ENCODE peak calls at places on chromosomes 13 and 19, in six cellular contexts. Q is left lung, E is uterus, U is cardiac muscle cell, X is tibial artery, S is neural progenitor cell. G is an unnamed sample. For H3K4me1, the result is how much of the 10 kb centered on the place peaks cover.

GRCh38 chr13:40982772-40983171 is 36.3 kb downstream of the ELF1 start:
- DNase-seq in Q (no peak), E (no peak), U (peak), X (peak), S (no peak), G (no peak)

GRCh38 chr13:26971990-26972888 is 199.4 kb downstream of the USP12 start:
- DNase-seq in Q (no peak), E (no peak), U (peak), X (no peak), S (peak), G (no peak)

GRCh38 chr13:26011996-26012688 is 39.7 kb downstream of the SHISA2 start:
- DNase-seq in Q (no peak), E (no peak), U (no peak), X (no peak), S (no peak), G (no peak)

GRCh38 chr19:56085571-56086275 is 35.4 kb downstream of the ZNF787 start:
- DNase-seq in Q (no peak), E (no peak), U (no peak), X (no peak), S (no peak), G (no peak)

GRCh38 chr19:42246143-42246868 is 3.9 kb upstream of the GSK3A start:
- DNase-seq in Q (no peak), E (peak), U (peak), X (peak), S (peak), G (peak)

GRCh38 chr13:98977568-98978270 is at the start of gene DOCK9:
- DNase-seq in Q (peak), E (peak), U (peak), X (peak), S (peak), G (no peak)

GRCh38 chr13:99984463-99985242 is 3.1 kb downstream of the ZIC2 start:
- DNase-seq in Q (no peak), E (no peak), U (no peak), X (no peak), S (peak), G (no peak)

GRCh38 chr19:9986787-9987281 is 23.5 kb downstream of the COL5A3 start:
- DNase-seq in Q (no peak), E (peak), U (no peak), X (peak), S (peak), G (peak)

GRCh38 chr19:35318679-35319448 is 10.1 kb upstream of the CD22 start:
- DNase-seq in Q (peak), E (peak), U (no peak), X (peak), S (no peak), G (peak)

GRCh38 chr13:52405767-52406494 is at the start of gene THSD1:
- DNase-seq in Q (peak), E (peak), U (no peak), X (peak), S (peak), G (no peak)

GRCh38 chr19:40671404-40671803 is 19.0 kb downstream of the NUMBL start:
- DNase-seq in Q (no peak), E (no peak), U (no peak), X (no peak), S (no peak), G (no peak)

GRCh38 chr19:33841685-33842084 is 45.0 kb downstream of the KCTD15 start:
- DNase-seq in Q (no peak), E (no peak), U (no peak), X (no peak), S (no peak), G (no peak)

GRCh38 chr19:35767288-35768081 is 7.9 kb upstream of the ARHGAP33 start:
- DNase-seq in Q (no peak), E (no peak), U (peak), X (no peak), S (peak), G (no peak)

GRCh38 chr13:59960683-59961082 is 203.0 kb downstream of the DIAPH3 start:
- DNase-seq in Q (no peak), E (no peak), U (no peak), X (no peak), S (no peak), G (no peak)

GRCh38 chr13:51734786-51735185 is 69.2 kb downstream of the DHRS12 start:
- DNase-seq in Q (no peak), E (no peak), U (no peak), X (no peak), S (no peak), G (no peak)

GRCh38 chr19:37563518-37563917 is 31.1 kb downstream of the ZNF571 start:
- DNase-seq in Q (no peak), E (no peak), U (no peak), X (no peak), S (no peak), G (no peak)

GRCh38 chr13:73168993-73169401 is 110.2 kb downstream of the KLF5 start:
- DNase-seq in Q (no peak), E (no peak), U (no peak), X (no peak), S (no peak), G (no peak)

GRCh38 chr13:110353339-110353977 is 46.4 kb downstream of the COL4A2 start:
- DNase-seq in Q (no peak), E (no peak), U (no peak), X (no peak), S (no peak), G (no peak)

GRCh38 chr13:44651209-44651608 is 75.1 kb upstream of the TSC22D1 start:
- DNase-seq in Q (no peak), E (no peak), U (no peak), X (no peak), S (no peak), G (no peak)

GRCh38 chr19:29687897-29688728 is 22.9 kb downstream of the PLEKHF1 start:
- DNase-seq in Q (peak), E (no peak), U (no peak), X (no peak), S (no peak), G (no peak)

GRCh38 chr19:31383553-31383952 is 34.3 kb upstream of the TSHZ3 start:
- DNase-seq in Q (no peak), E (no peak), U (no peak), X (no peak), S (no peak), G (no peak)

GRCh38 chr19:55402509-55402908 is 5.1 kb downstream of the UBE2S start:
- DNase-seq in Q (no peak), E (no peak), U (no peak), X (no peak), S (no peak), G (no peak)

GRCh38 chr13:25406377-25406776 is 34.6 kb downstream of the ATP8A2 start:
- DNase-seq in Q (no peak), E (no peak), U (no peak), X (no peak), S (peak), G (no peak)

GRCh38 chr19:16605552-16605951 is 22.5 kb downstream of the MED26 start:
- DNase-seq in Q (no peak), E (no peak), U (no peak), X (no peak), S (no peak), G (no peak)

GRCh38 chr13:99774644-99775043 is 196.9 kb downstream of the ZIC5 start:
- DNase-seq in Q (no peak), E (no peak), U (no peak), X (no peak), S (no peak), G (no peak)

GRCh38 chr13:30290812-30291436 is 16.4 kb downstream of the KATNAL1 start:
- DNase-seq in Q (no peak), E (no peak), U (no peak), X (no peak), S (no peak), G (no peak)

GRCh38 chr13:32019612-32020233 is 11.9 kb upstream of the FRY start:
- DNase-seq in Q (no peak), E (peak), U (peak), X (no peak), S (peak), G (no peak)

GRCh38 chr13:93218583-93218982 is 8.0 kb upstream of the GPC6 start:
- DNase-seq in Q (no peak), E (no peak), U (no peak), X (no peak), S (no peak), G (no peak)

GRCh38 chr13:23159587-23160240 is 21.1 kb upstream of the SGCG start:
- DNase-seq in Q (no peak), E (no peak), U (no peak), X (no peak), S (peak), G (no peak)

GRCh38 chr13:33868343-33868994 is 50.5 kb downstream of the RFC3 start:
- DNase-seq in Q (no peak), E (no peak), U (no peak), X (no peak), S (no peak), G (no peak)

GRCh38 chr19:13040916-13041292 is 45.6 kb downstream of the NFIX start:
- DNase-seq in Q (no peak), E (no peak), U (no peak), X (no peak), S (no peak), G (no peak)

GRCh38 chr19:14061081-14061749 is 661 bp downstream of the PALM3 start:
- DNase-seq in Q (no peak), E (no peak), U (no peak), X (no peak), S (no peak), G (no peak)

GRCh38 chr13:46562152-46562551 is 9.2 kb downstream of the LRCH1 start:
- DNase-seq in Q (no peak), E (no peak), U (no peak), X (no peak), S (no peak), G (no peak)

GRCh38 chr19:4801085-4801619 is 9.6 kb downstream of the FEM1A start:
- DNase-seq in Q (no peak), E (no peak), U (no peak), X (no peak), S (no peak), G (no peak)

GRCh38 chr13:41543664-41544300 is 86.4 kb downstream of the RGCC start:
- DNase-seq in Q (no peak), E (no peak), U (no peak), X (no peak), S (no peak), G (no peak)

GRCh38 chr13:50866817-50867640 is 23.5 kb upstream of the DLEU7 start:
- DNase-seq in Q (no peak), E (no peak), U (no peak), X (no peak), S (no peak), G (no peak)

GRCh38 chr13:39565036-39565949 is 37.7 kb downstream of the LHFPL6 start:
- DNase-seq in Q (no peak), E (peak), U (no peak), X (no peak), S (peak), G (no peak)

GRCh38 chr19:38032951-38033350 is 125.9 kb downstream of the SIPA1L3 start:
- DNase-seq in Q (no peak), E (no peak), U (no peak), X (no peak), S (no peak), G (no peak)

DNA sequence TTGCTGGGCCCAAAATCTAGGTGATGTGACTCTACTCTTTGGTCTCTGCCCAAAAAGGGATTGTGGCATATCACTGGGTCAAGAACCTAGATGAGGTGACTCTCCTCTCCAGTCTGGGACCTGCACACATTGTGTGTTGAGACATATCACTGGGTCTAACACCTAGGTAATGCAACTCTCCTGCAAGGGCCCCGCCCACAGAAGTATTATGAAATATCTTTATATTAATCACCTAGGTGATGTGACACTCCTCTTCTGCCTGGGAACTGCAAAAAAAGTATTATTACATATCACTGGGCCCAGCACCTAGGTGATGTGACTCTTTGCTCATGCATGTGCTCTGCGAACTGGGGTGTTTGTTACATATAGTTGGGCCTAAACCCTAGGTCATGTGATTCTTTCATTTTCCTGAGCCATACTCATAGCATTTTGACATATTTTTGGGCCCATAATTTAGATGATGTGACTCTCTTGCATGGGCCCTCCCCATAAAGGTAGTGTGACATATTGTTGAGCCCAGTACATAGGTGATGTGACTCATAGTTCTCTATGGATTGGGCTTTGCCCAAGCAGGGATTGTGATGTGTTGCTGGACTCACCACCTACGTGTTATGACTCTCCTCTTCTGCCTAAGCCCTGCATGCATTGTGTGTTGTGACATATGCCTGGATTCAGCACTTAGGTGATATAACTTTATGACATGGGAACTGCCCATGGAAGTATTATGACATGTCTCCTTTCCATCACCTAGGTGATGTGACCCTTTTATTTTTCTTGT is 11.2 kb upstream of the ZNF681 start:
- DNase-seq in Q (no peak), E (no peak), U (no peak), X (no peak), S (no peak), G (no peak)
- H3K27ac ChIP-seq in Q (no peak), E (no peak), U (no peak), X (no peak), S (no peak), G (no peak)

GRCh38 chr19:1269065-1269477 is at the start of gene CIRBP:
- DNase-seq in Q (peak), E (peak), U (peak), X (peak), S (peak), G (peak)
- H3K4me1 ChIP-seq in Q (half or more), E (half or more), U (under half), X (under half), S (half or more), G (half or more)

GRCh38 chr13:28817204-28817603 is 2.9 kb upstream of the MTUS2 start:
- DNase-seq in Q (no peak), E (no peak), U (peak), X (no peak), S (peak), G (no peak)

GRCh38 chr13:28822161-28822560 is 2.0 kb downstream of the MTUS2 start:
- DNase-seq in Q (no peak), E (no peak), U (no peak), X (no peak), S (no peak), G (no peak)

GRCh38 chr13:28820099-28821051 is at the start of gene MTUS2:
- DNase-seq in Q (peak), E (no peak), U (peak), X (no peak), S (peak), G (no peak)

GRCh38 chr13:28819046-28819747 is 942 bp upstream of the MTUS2 start:
- DNase-seq in Q (no peak), E (no peak), U (peak), X (no peak), S (peak), G (no peak)

DNA sequence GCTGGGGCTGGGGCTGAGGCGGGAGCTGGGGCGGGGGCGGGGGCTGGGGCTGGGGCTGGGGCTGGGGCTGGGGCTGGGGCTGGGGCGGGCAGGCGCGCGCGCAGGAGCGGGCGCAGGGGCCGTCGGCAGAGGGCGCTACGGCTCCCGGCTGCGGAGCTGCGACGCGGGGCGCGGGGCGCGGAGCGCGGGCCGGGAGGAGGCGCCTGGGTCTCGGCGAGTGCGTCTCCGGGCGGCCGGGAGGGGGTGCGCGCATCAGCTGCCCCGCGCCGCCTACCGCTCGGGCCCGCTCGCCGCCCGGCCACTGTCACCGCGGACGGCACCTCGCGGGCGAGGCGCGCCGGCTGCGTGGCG is 416 bp upstream of the MTUS2 start:
- DNase-seq in Q (peak), E (no peak), U (peak), X (no peak), S (peak), G (no peak)
- TF ChIP-seq CTCF in Q (no peak), E (peak), U (no peak), X (no peak), S (peak), G (no peak)

GRCh38 chr19:47210180-47210490 is 20.9 kb downstream of the BBC3 start:
- DNase-seq in Q (no peak), E (no peak), U (no peak), X (no peak), S (no peak), G (no peak)

GRCh38 chr19:47209323-47210179 is 21.4 kb downstream of the BBC3 start:
- DNase-seq in Q (no peak), E (no peak), U (no peak), X (no peak), S (peak), G (no peak)

GRCh38 chr19:47215581-47215980 is 15.4 kb downstream of the BBC3 start:
- DNase-seq in Q (no peak), E (no peak), U (no peak), X (no peak), S (no peak), G (no peak)

DNA sequence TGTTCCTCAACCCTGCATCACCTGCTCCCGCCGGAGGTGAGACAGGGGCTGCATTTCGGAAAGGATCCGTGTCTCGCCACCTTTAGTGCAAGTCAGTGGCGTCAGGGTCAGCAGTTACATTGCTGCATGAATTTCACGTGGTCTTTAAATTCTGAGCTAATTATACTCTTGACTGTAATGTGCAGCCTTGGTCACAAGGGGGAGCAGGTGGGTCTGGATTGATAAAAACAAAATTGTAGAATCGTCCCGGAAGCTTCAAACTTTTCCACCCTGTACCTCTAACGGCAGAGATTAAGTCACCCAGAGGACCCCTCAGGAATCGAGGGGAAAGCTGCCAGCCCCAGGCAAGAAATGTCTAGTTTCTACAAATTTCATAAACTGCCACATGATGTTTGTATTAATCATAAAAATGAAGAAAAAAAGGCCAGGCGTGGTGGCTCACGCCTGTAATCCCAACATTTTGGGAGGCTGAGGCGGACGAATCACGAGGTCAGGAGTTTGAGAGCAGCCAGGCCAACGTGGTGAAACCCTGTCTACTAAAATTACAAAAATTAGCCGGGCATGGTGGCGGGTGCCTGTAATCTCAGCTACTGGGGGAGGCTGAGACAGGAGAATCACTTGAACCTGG is 20.2 kb downstream of the BBC3 start:
- DNase-seq in Q (no peak), E (peak), U (peak), X (peak), S (peak), G (peak)
- H3K27ac ChIP-seq in Q (no peak), E (peak), U (no peak), X (peak), S (no peak), G (no peak)

G was measured in thoracic aorta.